ENCODE peak calls at places on chromosomes 13 and 19, in ten cellular contexts. H is cardiac muscle cell; N is esophagus squamous epithelium; L is psoas muscle; F is lung; U is CD4-positive, alpha-beta memory T cell; S is tibial nerve; G is A549; C is PC-3; X is transverse colon. J is an unnamed sample.

GRCh38 chr13:74077847-74078246 is 56.4 kb downstream of the KLF12 start:
- DNase-seq in H (peak; percentile 36), N (no peak), L (no peak), F (no peak), U (no peak), S (no peak), G (no peak), C (no peak), X (no peak), J (no peak)

GRCh38 chr19:14138576-14139265 is 2.3 kb upstream of the ASF1B start:
- DNase-seq in H (peak; percentile 44), N (no peak), L (no peak), F (peak; percentile 64), U (no peak), S (no peak), G (no peak), C (no peak), X (no peak), J (no peak)

GRCh38 chr19:16078759-16079707 is 2.7 kb downstream of the TPM4 start:
- DNase-seq in H (peak; percentile 98), N (no peak), L (peak; percentile 73), F (peak; percentile 56), U (peak; percentile 86), S (peak; percentile 90), G (peak; percentile 85), C (peak; percentile 99), X (peak; percentile 77), J (peak; percentile 73)

GRCh38 chr13:38866649-38867048 is 124.0 kb downstream of the STOML3 start:
- DNase-seq in H (peak; percentile 5), N (no peak), L (no peak), F (no peak), U (no peak), S (no peak), G (peak; percentile 1), C (peak; percentile 34), X (no peak), J (no peak)

GRCh38 chr19:13804830-13805683 is 9.8 kb downstream of the ZSWIM4 start:
- DNase-seq in H (no peak), N (no peak), L (peak; percentile 77), F (no peak), U (no peak), S (no peak), G (no peak), C (no peak), X (no peak), J (peak; percentile 79)

GRCh38 chr19:2140193-2140545 is 11.2 kb downstream of the AP3D1 start:
- DNase-seq in H (no peak), N (no peak), L (no peak), F (no peak), U (no peak), S (no peak), G (no peak), C (no peak), X (no peak), J (no peak)

GRCh38 chr13:65901723-65902122 is 1328.4 kb downstream of the PCDH9 start:
- DNase-seq in H (no peak), N (no peak), L (no peak), F (no peak), U (no peak), S (no peak), G (no peak), C (no peak), X (no peak), J (no peak)

GRCh38 chr19:1453525-1454371 is 3.8 kb downstream of the APC2 start:
- DNase-seq in H (no peak), N (no peak), L (peak; percentile 61), F (no peak), U (no peak), S (peak; percentile 20), G (peak; percentile 64), C (peak; percentile 64), X (no peak), J (no peak)

GRCh38 chr19:48735031-48735615 is 5.3 kb downstream of the RASIP1 start:
- DNase-seq in H (peak; percentile 61), N (no peak), L (no peak), F (no peak), U (no peak), S (no peak), G (peak; percentile 85), C (no peak), X (peak; percentile 49), J (no peak)

GRCh38 chr19:12779162-12779993 is 4.0 kb upstream of the HOOK2 start:
- DNase-seq in H (peak; percentile 96), N (no peak), L (peak; percentile 79), F (no peak), U (no peak), S (no peak), G (peak; percentile 62), C (peak; percentile 27), X (peak; percentile 46), J (peak; percentile 83)

DNA sequence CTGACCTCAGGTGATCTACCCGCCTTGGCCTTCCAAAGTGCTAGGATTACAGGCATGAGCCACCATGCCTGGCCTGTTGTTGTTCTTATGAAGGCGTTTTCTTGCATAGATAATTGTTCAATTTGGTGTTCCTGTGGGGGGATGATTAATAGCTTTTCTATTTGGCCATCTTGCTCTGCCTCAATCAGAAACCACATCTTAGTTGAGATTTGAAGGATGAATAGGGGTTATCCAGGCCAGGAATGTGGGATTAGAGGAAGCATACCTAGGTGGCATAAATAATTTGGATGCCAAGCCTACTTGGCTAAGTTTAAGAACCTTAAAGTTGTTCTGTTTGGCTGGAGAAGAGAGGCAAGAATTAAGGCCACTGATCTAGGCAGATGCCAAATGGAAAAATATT is 44.4 kb downstream of the CCNA1 start:
- DNase-seq in H (no peak), N (no peak), L (no peak), F (no peak), U (no peak), S (no peak), G (no peak), C (no peak), X (no peak), J (no peak)
- H3K9me3 ChIP-seq in H (no peaks in the 10 kb centered on the region), N (no peaks in the 10 kb centered on the region), L (no peaks in the 10 kb centered on the region), F (peaks cover 8% of the 10 kb centered on the region), U (no peaks in the 10 kb centered on the region), S (no peaks in the 10 kb centered on the region), G (no peaks in the 10 kb centered on the region), C (no peaks in the 10 kb centered on the region), X (no peaks in the 10 kb centered on the region), J (peaks cover 18% of the 10 kb centered on the region)

DNA sequence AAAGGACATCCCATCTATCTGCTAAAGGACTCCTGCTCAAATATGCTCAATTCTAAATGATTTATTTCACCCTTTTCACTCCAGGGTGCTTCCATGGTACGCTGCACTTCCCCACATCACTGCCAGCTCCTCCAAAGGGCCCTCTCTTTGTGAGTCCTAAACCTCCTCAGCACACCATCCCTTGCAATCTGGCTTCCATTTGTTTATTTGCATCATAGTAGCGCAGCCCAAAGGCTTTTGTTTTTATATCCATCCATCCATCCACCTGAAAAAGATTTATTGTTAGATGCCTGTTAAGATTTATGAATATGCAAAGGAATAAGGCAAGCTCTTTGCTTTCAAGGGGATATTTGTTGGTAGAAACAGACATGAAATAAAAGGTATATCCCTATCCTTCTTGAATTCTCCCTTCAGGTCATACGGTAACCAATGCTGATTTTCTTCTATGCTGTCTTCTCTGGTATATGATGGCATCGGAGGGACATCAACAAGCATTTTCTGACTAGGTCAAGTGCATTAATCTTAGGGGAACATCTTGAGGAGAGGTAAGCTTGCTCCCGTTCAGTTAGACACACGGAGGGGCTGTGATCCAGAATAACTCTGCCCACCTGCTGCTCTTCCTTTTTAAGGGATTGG is 397.6 kb downstream of the LIG4 start:
- DNase-seq in H (no peak), N (no peak), L (no peak), F (no peak), U (no peak), S (no peak), G (no peak), C (no peak), X (no peak), J (no peak)
- H3K4me3 ChIP-seq in H (no peak overlapping the region), N (no peak overlapping the region), L (no peak overlapping the region), F (no peak overlapping the region), U (no peak overlapping the region), S (no peak overlapping the region), G (no peak overlapping the region), C (no peak overlapping the region), X (no peak overlapping the region), J (no peak overlapping the region)

GRCh38 chr13:41152005-41152404 is 19.4 kb upstream of the KBTBD6 start:
- DNase-seq in H (no peak), N (no peak), L (no peak), F (no peak), U (no peak), S (no peak), G (no peak), C (no peak), X (no peak), J (no peak)

GRCh38 chr13:41148421-41149283 is 16.1 kb upstream of the KBTBD6 start:
- DNase-seq in H (no peak), N (no peak), L (no peak), F (no peak), U (no peak), S (no peak), G (peak; percentile 17), C (no peak), X (no peak), J (no peak)

GRCh38 chr13:41154042-41154441 is 21.4 kb upstream of the KBTBD6 start:
- DNase-seq in H (no peak), N (no peak), L (no peak), F (no peak), U (no peak), S (no peak), G (no peak), C (no peak), X (no peak), J (no peak)

GRCh38 chr13:41145136-41145908 is 12.7 kb upstream of the KBTBD6 start:
- DNase-seq in H (peak; percentile 27), N (no peak), L (no peak), F (no peak), U (no peak), S (no peak), G (no peak), C (no peak), X (no peak), J (no peak)

GRCh38 chr13:41150058-41150457 is 17.5 kb upstream of the KBTBD6 start:
- DNase-seq in H (no peak), N (no peak), L (no peak), F (no peak), U (no peak), S (no peak), G (no peak), C (no peak), X (no peak), J (no peak)
- H3K9me3 ChIP-seq in H (peaks cover 3% of the 10 kb centered on the region), N (peaks cover 62% of the 10 kb centered on the region), L (peaks cover 26% of the 10 kb centered on the region), F (peaks cover 19% of the 10 kb centered on the region), U (peaks cover 36% of the 10 kb centered on the region), S (peaks cover 18% of the 10 kb centered on the region), G (peaks cover 36% of the 10 kb centered on the region), C (peaks cover 43% of the 10 kb centered on the region), X (peaks cover 47% of the 10 kb centered on the region), J (peaks cover 18% of the 10 kb centered on the region)

GRCh38 chr19:44840811-44841210 is 5.3 kb upstream of the NECTIN2 start:
- DNase-seq in H (no peak), N (no peak), L (no peak), F (no peak), U (no peak), S (no peak), G (no peak), C (no peak), X (no peak), J (no peak)

GRCh38 chr19:44841255-44841654 is 4.8 kb upstream of the NECTIN2 start:
- DNase-seq in H (no peak), N (no peak), L (no peak), F (peak; percentile 86), U (no peak), S (no peak), G (no peak), C (no peak), X (no peak), J (no peak)

GRCh38 chr19:44845286-44845611 is 848 bp upstream of the NECTIN2 start:
- DNase-seq in H (no peak), N (no peak), L (no peak), F (no peak), U (no peak), S (peak; percentile 42), G (no peak), C (no peak), X (no peak), J (peak; percentile 78)

GRCh38 chr19:44839272-44839671 is 6.8 kb upstream of the NECTIN2 start:
- DNase-seq in H (no peak), N (no peak), L (no peak), F (no peak), U (no peak), S (no peak), G (no peak), C (no peak), X (no peak), J (no peak)
- H3K4me3 ChIP-seq in H (no peak overlapping the region), N (no peak overlapping the region), L (no peak overlapping the region), F (no peak overlapping the region), U (no peak overlapping the region), S (no peak overlapping the region), G (no peak overlapping the region), C (no peak overlapping the region), X (no peak overlapping the region), J (no peak overlapping the region)